ENCODE peak calls at places on chromosome 12, in five cellular contexts. U is heart right ventricle; Y is T-helper 17 cell; N is activated CD4-positive, CD25-positive, alpha-beta regulatory T cell treated with anti-CD3 and anti-CD28 coated beads, Interleukin-2, amount 50 U/mL, for 16 hours; L is ovary. S is an unnamed sample.

GRCh38 chr12:115255962-115256361 is 572.0 kb upstream of the TBX3 start:
- DNase-seq in L (no peak), U (no peak), Y (no peak), N (no peak), S (no peak)

GRCh38 chr12:2858944-2859352 is 2.1 kb upstream of the TEX52 start:
- DNase-seq in Y (no peak), U (no peak), N (no peak), L (no peak), S (no peak)

GRCh38 chr12:71010143-71010479 is 89.6 kb upstream of the PTPRR start:
- DNase-seq in L (no peak), N (no peak), U (no peak), Y (no peak), S (no peak)

GRCh38 chr12:132214161-132214476 is 69.9 kb downstream of the NOC4L start:
- DNase-seq in N (no peak), Y (no peak), L (no peak), U (no peak), S (no peak)

GRCh38 chr12:40010899-40011774 is 94.7 kb downstream of the SLC2A13 start:
- DNase-seq in L (no peak), U (no peak), N (peak), Y (no peak), S (peak)

GRCh38 chr12:66741919-66742318 is 63.0 kb upstream of the GRIP1 start:
- DNase-seq in N (no peak), L (no peak), U (no peak), Y (no peak), S (no peak)

GRCh38 chr12:22447223-22447622 is 97.1 kb downstream of the C2CD5 start:
- DNase-seq in L (no peak), Y (no peak), U (no peak), N (no peak), S (no peak)

GRCh38 chr12:62934799-62935674 is at the start of gene PPM1H:
- DNase-seq in Y (no peak), U (peak), N (no peak), L (peak), S (peak)

GRCh38 chr12:39380090-39380489 is 62.8 kb downstream of the KIF21A start:
- DNase-seq in N (no peak), U (no peak), Y (no peak), L (no peak), S (no peak)

GRCh38 chr12:52405922-52406385 is at the start of gene KRT82:
- DNase-seq in Y (no peak), N (no peak), U (no peak), L (no peak), S (no peak)

GRCh38 chr12:26870491-26871419 is 37.8 kb upstream of the ITPR2 start:
- DNase-seq in Y (no peak), N (no peak), L (no peak), U (peak), S (no peak)

GRCh38 chr12:49548822-49549648 is 10.2 kb downstream of the KCNH3 start:
- DNase-seq in L (no peak), U (peak), Y (no peak), N (no peak), S (no peak)

GRCh38 chr12:90301095-90301494 is 592.5 kb upstream of the ATP2B1 start:
- DNase-seq in L (no peak), N (no peak), U (no peak), Y (no peak), S (no peak)

GRCh38 chr12:51449569-51450246 is 25.1 kb downstream of the SLC4A8 start:
- DNase-seq in L (no peak), N (no peak), Y (no peak), U (no peak), S (no peak)

GRCh38 chr12:119913931-119914330 is 36.8 kb upstream of the CIT start:
- DNase-seq in Y (no peak), L (no peak), U (no peak), N (no peak), S (no peak)

GRCh38 chr12:51753980-51754675 is 94.4 kb downstream of the FIGNL2 start:
- DNase-seq in U (no peak), Y (no peak), N (no peak), L (no peak), S (no peak)

GRCh38 chr12:65951697-65952096 is 127.4 kb downstream of the HMGA2 start:
- DNase-seq in N (no peak), Y (no peak), U (no peak), L (no peak), S (no peak)

GRCh38 chr12:46357438-46358324 is 14.9 kb downstream of the SLC38A2 start:
- DNase-seq in U (no peak), Y (no peak), N (no peak), L (no peak), S (no peak)

GRCh38 chr12:64404470-64405446 is 566 bp downstream of the XPOT start:
- DNase-seq in L (no peak), N (peak), Y (peak), U (peak), S (peak)

GRCh38 chr12:122215789-122216188 is 10.1 kb downstream of the DIABLO start:
- DNase-seq in Y (no peak), U (no peak), L (no peak), N (no peak), S (no peak)

GRCh38 chr12:105676694-105677093 is 346.2 kb downstream of the C12orf75 start:
- DNase-seq in U (peak), N (no peak), L (no peak), Y (no peak), S (no peak)

GRCh38 chr12:4664111-4664510 is 15.2 kb downstream of the NDUFA9 start:
- DNase-seq in L (no peak), U (no peak), N (no peak), Y (no peak), S (no peak)

GRCh38 chr12:53645191-53645590 is 19.0 kb upstream of the ATF7 start:
- DNase-seq in N (no peak), Y (no peak), L (no peak), U (no peak), S (no peak)

GRCh38 chr12:108633534-108634224 is at the start of gene SELPLG:
- DNase-seq in L (no peak), N (peak), Y (peak), U (peak), S (peak)

GRCh38 chr12:121767525-121768016 is 25.9 kb downstream of the RHOF start:
- DNase-seq in N (no peak), Y (no peak), U (peak), L (no peak), S (peak)

GRCh38 chr12:52346596-52346995 is 20.7 kb downstream of the KRT85 start:
- DNase-seq in U (no peak), Y (no peak), N (no peak), L (no peak), S (peak)

GRCh38 chr12:8603858-8604257 is 8.8 kb downstream of the AICDA start:
- DNase-seq in L (no peak), N (no peak), U (no peak), Y (no peak), S (no peak)

GRCh38 chr12:1591029-1591428 is 3.4 kb downstream of the FBXL14 start:
- DNase-seq in L (no peak), Y (no peak), U (no peak), N (peak), S (no peak)

GRCh38 chr12:38775457-38775856 is 129.9 kb downstream of the CPNE8 start:
- DNase-seq in N (no peak), Y (no peak), U (no peak), L (no peak), S (no peak)

GRCh38 chr12:126607867-126608266 is 1542.6 kb downstream of the AACS start:
- DNase-seq in Y (no peak), U (no peak), N (no peak), L (no peak), S (no peak)

GRCh38 chr12:96249196-96250118 is 55.3 kb downstream of the ELK3 start:
- DNase-seq in N (no peak), Y (no peak), U (peak), L (no peak), S (peak)